ENCODE peak calls at places on chromosome 19, in six cellular contexts. H is small intestine, W is coronary artery, V is AG04449, F is OCI-LY7, T is lung. O is an unnamed sample.

GRCh38 chr19:1767464-1767933 is 14.2 kb downstream of the ONECUT3 start:
- DNase-seq in H (no peak), W (no peak), V (no peak), F (peak), T (peak), O (no peak)

GRCh38 chr19:13834308-13834790 is 39.1 kb downstream of the ZSWIM4 start:
- DNase-seq in H (no peak), W (no peak), V (no peak), F (no peak), T (no peak), O (no peak)

GRCh38 chr19:14091086-14091884 is 734 bp upstream of the SAMD1 start:
- DNase-seq in H (peak), W (peak), V (no peak), F (peak), T (no peak), O (no peak)

GRCh38 chr19:54158812-54159351 is 639 bp downstream of the LENG1 start:
- DNase-seq in H (peak), W (no peak), V (no peak), F (peak), T (no peak), O (no peak)

GRCh38 chr19:32469796-32470195 is 64.2 kb downstream of the DPY19L3 start:
- DNase-seq in H (no peak), W (no peak), V (no peak), F (no peak), T (no peak), O (no peak)

GRCh38 chr19:7868671-7869452 is 5.3 kb downstream of the PRR36 start:
- DNase-seq in H (peak), W (no peak), V (no peak), F (peak), T (peak), O (no peak)

GRCh38 chr19:28170066-28170465 is 1042.9 kb downstream of the UQCRFS1 start:
- DNase-seq in H (no peak), W (no peak), V (no peak), F (no peak), T (no peak), O (no peak)

GRCh38 chr19:17001603-17002183 is 24.9 kb downstream of the CPAMD8 start:
- DNase-seq in H (peak), W (no peak), V (no peak), F (no peak), T (no peak), O (no peak)

GRCh38 chr19:2802826-2803225 is 16.8 kb upstream of the ZNF554 start:
- DNase-seq in H (no peak), W (no peak), V (no peak), F (no peak), T (no peak), O (no peak)

GRCh38 chr19:57903298-57904174 is 12.9 kb downstream of the ZNF417 start:
- DNase-seq in H (peak), W (no peak), V (peak), F (peak), T (no peak), O (peak)

GRCh38 chr19:5436101-5436947 is 18.9 kb upstream of the ZNRF4 start:
- DNase-seq in H (no peak), W (no peak), V (peak), F (no peak), T (no peak), O (peak)

GRCh38 chr19:35031072-35031881 is 1.0 kb downstream of the SCN1B start:
- DNase-seq in H (no peak), W (no peak), V (no peak), F (no peak), T (no peak), O (no peak)

GRCh38 chr19:4414144-4414799 is 11.8 kb downstream of the CHAF1A start:
- DNase-seq in H (peak), W (no peak), V (no peak), F (no peak), T (no peak), O (no peak)

GRCh38 chr19:9323557-9323918 is 441 bp upstream of the ZNF559 start:
- DNase-seq in H (peak), W (peak), V (peak), F (peak), T (peak), O (peak)

GRCh38 chr19:30450101-30450500 is 77.9 kb downstream of the ZNF536 start:
- DNase-seq in H (no peak), W (no peak), V (no peak), F (no peak), T (no peak), O (no peak)

GRCh38 chr19:55253842-55254624 is 4.8 kb downstream of the PPP6R1 start:
- DNase-seq in H (peak), W (no peak), V (no peak), F (peak), T (no peak), O (no peak)

GRCh38 chr19:50795665-50796073 is 5.5 kb downstream of the ACP4 start:
- DNase-seq in H (no peak), W (no peak), V (no peak), F (peak), T (no peak), O (no peak)

GRCh38 chr19:12325690-12326089 is 7.7 kb downstream of the ZNF563 start:
- DNase-seq in H (no peak), W (no peak), V (no peak), F (no peak), T (no peak), O (no peak)

GRCh38 chr19:10193666-10194499 is 870 bp downstream of the DNMT1 start:
- DNase-seq in H (no peak), W (peak), V (no peak), F (peak), T (no peak), O (no peak)

GRCh38 chr19:13953021-13953531 is 767 bp downstream of the DCAF15 start:
- DNase-seq in H (peak), W (no peak), V (no peak), F (peak), T (no peak), O (peak)

GRCh38 chr19:10510301-10510802 is 6.9 kb downstream of the S1PR5 start:
- DNase-seq in H (no peak), W (no peak), V (no peak), F (peak), T (no peak), O (no peak)

GRCh38 chr19:3480383-3481091 is at the start of gene SMIM24:
- DNase-seq in H (peak), W (no peak), V (no peak), F (peak), T (no peak), O (no peak)

GRCh38 chr19:16571689-16572331 is 405 bp downstream of the SLC35E1 start:
- DNase-seq in H (peak), W (no peak), V (no peak), F (peak), T (no peak), O (no peak)

GRCh38 chr19:45251452-45252354 is 632 bp downstream of the MARK4 start:
- DNase-seq in H (no peak), W (no peak), V (no peak), F (peak), T (no peak), O (no peak)

GRCh38 chr19:12774588-12775555 is at the start of gene HOOK2:
- DNase-seq in H (peak), W (peak), V (no peak), F (no peak), T (peak), O (no peak)

GRCh38 chr19:10431943-10432735 is 11.8 kb downstream of the PDE4A start:
- DNase-seq in H (peak), W (no peak), V (no peak), F (no peak), T (peak), O (no peak)

GRCh38 chr19:15640294-15640903 is at the start of gene CYP4F3:
- DNase-seq in H (peak), W (no peak), V (no peak), F (no peak), T (peak), O (no peak)

GRCh38 chr19:5094768-5095567 is 126.1 kb downstream of the KDM4B start:
- DNase-seq in H (no peak), W (no peak), V (no peak), F (no peak), T (no peak), O (no peak)

GRCh38 chr19:29667941-29668340 is 2.7 kb downstream of the PLEKHF1 start:
- DNase-seq in H (peak), W (no peak), V (no peak), F (peak), T (no peak), O (no peak)

GRCh38 chr19:50285833-50286232 is 43.3 kb downstream of the KCNC3 start:
- DNase-seq in H (no peak), W (no peak), V (no peak), F (no peak), T (no peak), O (no peak)

GRCh38 chr19:18109363-18109730 is 11.8 kb downstream of the MAST3 start:
- DNase-seq in H (peak), W (no peak), V (no peak), F (no peak), T (no peak), O (no peak)

GRCh38 chr19:18108897-18109296 is 11.3 kb downstream of the MAST3 start:
- DNase-seq in H (peak), W (no peak), V (no peak), F (no peak), T (no peak), O (no peak)

GRCh38 chr19:18109731-18110671 is 12.4 kb downstream of the MAST3 start:
- DNase-seq in H (peak), W (no peak), V (no peak), F (no peak), T (peak), O (no peak)

GRCh38 chr19:18112989-18113478 is 15.5 kb downstream of the MAST3 start:
- DNase-seq in H (peak), W (no peak), V (no peak), F (peak), T (peak), O (no peak)

GRCh38 chr19:18110833-18111232 is 13.3 kb downstream of the MAST3 start:
- DNase-seq in H (peak), W (no peak), V (no peak), F (no peak), T (peak), O (no peak)
- H3K4me3 ChIP-seq in H (peak), W (peak), V (peak), F (no peak), T (no peak), O (peak)

GRCh38 chr19:38209671-38210457 is 14.2 kb downstream of the DPF1 start:
- DNase-seq in H (peak), W (no peak), V (no peak), F (no peak), T (peak), O (no peak)

GRCh38 chr19:38207543-38207942 is 16.5 kb downstream of the DPF1 start:
- DNase-seq in H (no peak), W (no peak), V (no peak), F (no peak), T (no peak), O (no peak)

GRCh38 chr19:38208571-38208970 is 15.5 kb downstream of the DPF1 start:
- DNase-seq in H (no peak), W (no peak), V (no peak), F (no peak), T (no peak), O (no peak)

GRCh38 chr19:38210458-38210987 is 13.5 kb downstream of the DPF1 start:
- DNase-seq in H (no peak), W (no peak), V (no peak), F (no peak), T (no peak), O (no peak)

GRCh38 chr19:38209152-38209551 is 14.9 kb downstream of the DPF1 start:
- DNase-seq in H (no peak), W (no peak), V (no peak), F (no peak), T (no peak), O (no peak)
- H3K4me3 ChIP-seq in H (no peak), W (peak), V (peak), F (no peak), T (no peak), O (peak)

DNA sequence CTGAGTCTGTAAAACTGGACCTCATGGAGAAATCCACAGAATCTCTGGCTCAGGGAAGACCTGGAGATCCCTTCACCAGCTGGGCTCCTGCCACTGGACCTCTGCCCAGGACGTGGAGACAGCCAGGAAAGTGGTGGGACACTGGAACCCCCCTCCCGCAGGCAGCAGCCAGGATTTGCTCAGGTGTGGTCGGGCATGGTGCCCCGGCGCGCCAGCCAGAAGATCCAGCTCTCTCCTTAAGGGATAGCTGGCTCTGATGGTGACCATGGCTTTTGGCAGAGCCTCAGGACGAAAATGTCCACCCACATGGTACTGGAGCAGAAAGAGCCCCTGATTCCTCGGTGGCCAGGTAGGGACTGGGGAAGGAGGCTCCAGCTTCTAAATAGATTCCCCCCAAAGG is 26.6 kb upstream of the KCTD15 start:
- DNase-seq in H (no peak), W (no peak), V (no peak), F (no peak), T (no peak), O (no peak)
- H3K4me3 ChIP-seq in H (no peak), W (no peak), V (no peak), F (no peak), T (no peak), O (no peak)

GRCh38 chr19:43782311-43782660 is 1.5 kb upstream of the KCNN4 start:
- DNase-seq in H (no peak), W (no peak), V (no peak), F (no peak), T (no peak), O (no peak)

GRCh38 chr19:43782689-43783231 is 2.0 kb upstream of the KCNN4 start:
- DNase-seq in H (peak), W (no peak), V (no peak), F (peak), T (no peak), O (no peak)

GRCh38 chr19:43784981-43785808 is 4.4 kb upstream of the KCNN4 start:
- DNase-seq in H (peak), W (no peak), V (no peak), F (peak), T (peak), O (no peak)

GRCh38 chr19:43784251-43784980 is 3.6 kb upstream of the KCNN4 start:
- DNase-seq in H (no peak), W (no peak), V (peak), F (peak), T (no peak), O (peak)

GRCh38 chr19:43783636-43784035 is 2.9 kb upstream of the KCNN4 start:
- DNase-seq in H (no peak), W (no peak), V (no peak), F (no peak), T (no peak), O (no peak)
- H3K4me3 ChIP-seq in H (no peak), W (no peak), V (no peak), F (peak), T (no peak), O (no peak)

DNA sequence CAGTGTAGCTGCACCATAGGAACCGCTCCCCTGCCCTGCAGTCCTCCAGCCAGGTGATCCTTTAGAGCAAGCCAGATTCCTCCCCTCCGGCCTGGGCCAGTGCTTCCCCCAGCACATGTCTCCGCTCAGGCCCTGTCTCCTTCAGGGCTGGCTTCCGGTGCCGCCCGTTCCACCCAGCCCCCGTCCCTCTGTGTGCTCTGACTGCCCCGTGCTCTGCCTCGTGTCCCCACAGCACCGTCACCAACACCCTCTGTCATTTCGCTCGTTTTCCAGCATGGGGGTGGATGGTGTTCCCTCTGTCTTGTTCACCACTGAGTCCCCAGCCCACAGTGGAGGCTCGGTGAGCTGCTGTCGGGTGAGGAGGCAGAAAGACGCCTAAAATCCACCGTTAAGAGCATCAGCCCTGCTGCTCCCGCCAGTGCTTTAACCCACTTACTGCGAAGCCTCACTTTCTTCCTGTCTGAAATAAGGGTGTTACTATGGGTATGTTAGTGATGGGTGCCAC is 54.5 kb downstream of the TSSK6 start:
- DNase-seq in H (peak), W (no peak), V (no peak), F (peak), T (peak), O (no peak)
- H3K4me3 ChIP-seq in H (peak), W (peak), V (no peak), F (peak), T (no peak), O (no peak)

GRCh38 chr19:46578450-46578849 is 22.7 kb upstream of the CALM3 start:
- DNase-seq in H (no peak), W (no peak), V (no peak), F (no peak), T (no peak), O (no peak)
- H3K4me3 ChIP-seq in H (no peak), W (no peak), V (no peak), F (no peak), T (no peak), O (no peak)

GRCh38 chr19:48968179-48968661 is 3.1 kb downstream of the FTL start:
- DNase-seq in H (no peak), W (no peak), V (no peak), F (no peak), T (no peak), O (no peak)
- H3K4me3 ChIP-seq in H (no peak), W (no peak), V (no peak), F (no peak), T (no peak), O (no peak)

O was measured in AG09309.